ENCODE peak calls at places on chromosomes 4 and X, in four cellular contexts. O, Z, T and S are unnamed samples.

GRCh38 chr4:101081695-101082369 is 265.5 kb downstream of the PPP3CA start:
- DNase-seq in O (no peak), Z (no peak), T (no peak), S (no peak)

GRCh38 chr4:145299380-145300076 is 119.1 kb upstream of the OTUD4 start:
- DNase-seq in O (no peak), Z (no peak), T (no peak), S (no peak)

GRCh38 chr4:124279741-124280140 is 432.8 kb downstream of the ANKRD50 start:
- DNase-seq in O (no peak), Z (no peak), T (no peak), S (no peak)

GRCh38 chrX:11446331-11446730 is 153.1 kb downstream of the AMELX start:
- DNase-seq in O (no peak), Z (no peak), T (no peak), S (no peak)

GRCh38 chr4:185144601-185145240 is 1.7 kb downstream of the SLC25A4 start:
- DNase-seq in O (no peak), Z (no peak), T (no peak), S (no peak)

GRCh38 chr4:146370841-146371240 is 150.9 kb downstream of the SLC10A7 start:
- DNase-seq in O (no peak), Z (no peak), T (no peak), S (no peak)

GRCh38 chr4:83929550-83929949 is 393.6 kb downstream of the GPAT3 start:
- DNase-seq in O (no peak), Z (no peak), T (no peak), S (no peak)

GRCh38 chr4:48194986-48195773 is 61.1 kb upstream of the TXK start:
- DNase-seq in O (no peak), Z (no peak), T (no peak), S (no peak)

GRCh38 chr4:107987916-107988762 is 1.6 kb upstream of the HADH start:
- DNase-seq in O (no peak), Z (no peak), T (no peak), S (no peak)

GRCh38 chrX:151699746-151700145 is 4.5 kb downstream of the PRRG3 start:
- DNase-seq in O (no peak), Z (no peak), T (no peak), S (no peak)

GRCh38 chrX:107629533-107629909 is 1.2 kb downstream of the PRPS1 start:
- DNase-seq in O (no peak), Z (no peak), T (no peak), S (no peak)

GRCh38 chr4:173935622-173936405 is 347.7 kb downstream of the FBXO8 start:
- DNase-seq in O (no peak), Z (no peak), T (no peak), S (no peak)

GRCh38 chrX:41275661-41276609 is 58.0 kb upstream of the DDX3X start:
- DNase-seq in O (peak), Z (peak), T (peak), S (peak)

GRCh38 chrX:12709047-12709446 is 82.2 kb upstream of the PRPS2 start:
- DNase-seq in O (no peak), Z (no peak), T (no peak), S (no peak)

GRCh38 chr4:108048157-108048556 is 58.5 kb downstream of the HADH start:
- DNase-seq in O (no peak), Z (no peak), T (no peak), S (no peak)

DNA sequence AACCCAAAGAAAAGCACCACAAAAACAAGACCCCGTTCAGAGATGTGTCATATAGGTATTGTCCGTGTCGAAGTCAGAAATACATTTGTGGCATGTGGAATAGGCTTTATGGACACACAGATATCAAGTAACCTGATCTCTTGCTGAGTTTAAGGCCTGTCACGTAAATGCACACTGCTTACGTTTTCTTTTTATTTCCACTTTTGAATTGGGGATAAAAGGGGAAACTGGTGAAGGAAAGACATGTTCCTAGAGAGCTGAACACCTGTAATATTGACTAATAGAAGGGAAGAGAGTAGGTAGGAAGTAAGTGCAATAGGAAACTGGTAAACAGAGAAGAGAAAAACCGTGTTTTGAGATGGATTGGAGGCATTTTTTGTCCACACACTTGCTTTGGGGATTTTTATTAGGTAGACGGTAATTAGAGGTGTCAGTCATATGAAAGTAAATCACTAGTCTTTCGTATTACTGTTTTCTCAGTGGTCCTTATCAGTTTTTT is 24.9 kb downstream of the TMEM131L start:
- DNase-seq in O (no peak), Z (no peak), T (no peak), S (no peak)
- TF ChIP-seq POLR2A in O (no peak), Z (no peak), T (no peak), S (no peak)

GRCh38 chr4:88159137-88159725 is 792 bp upstream of the ABCG2 start:
- DNase-seq in O (no peak), Z (no peak), T (no peak), S (no peak)
- TF ChIP-seq POLR2A in O (no peak), Z (no peak), T (no peak), S (no peak)

GRCh38 chrX:71095971-71096701 is 485 bp downstream of the FOXO4 start:
- DNase-seq in O (peak), Z (no peak), T (peak), S (peak)

GRCh38 chrX:71098302-71098701 is 2.7 kb downstream of the FOXO4 start:
- DNase-seq in O (peak), Z (no peak), T (peak), S (peak)

GRCh38 chrX:71095033-71095432 is 618 bp upstream of the FOXO4 start:
- DNase-seq in O (no peak), Z (no peak), T (peak), S (no peak)

GRCh38 chrX:71096702-71097032 is 1.0 kb downstream of the FOXO4 start:
- DNase-seq in O (no peak), Z (no peak), T (no peak), S (no peak)

DNA sequence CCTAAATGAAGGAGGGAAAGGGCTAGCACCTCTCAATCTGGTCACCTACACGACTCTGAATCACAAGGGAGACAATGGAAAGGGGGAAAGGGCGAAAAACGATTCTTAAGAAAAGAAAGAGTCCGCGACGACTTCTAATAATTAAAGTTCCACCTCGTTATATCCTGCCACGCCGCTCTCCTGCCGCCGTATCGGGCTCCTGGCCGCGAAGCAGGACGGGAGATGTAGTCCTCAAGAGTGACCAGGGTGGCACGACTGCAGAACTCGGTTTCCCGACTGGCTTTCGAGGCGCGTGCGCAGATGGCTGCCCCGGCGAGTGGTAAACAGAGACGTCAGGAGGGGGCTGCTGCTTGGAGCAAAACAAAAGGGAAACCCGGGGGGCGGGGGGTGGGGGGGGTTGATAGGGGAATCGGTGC is at the start of gene FOXO4:
- DNase-seq in O (peak), Z (peak), T (peak), S (peak)
- TF ChIP-seq POLR2A in O (no peak), Z (no peak), T (no peak), S (peak)

DNA sequence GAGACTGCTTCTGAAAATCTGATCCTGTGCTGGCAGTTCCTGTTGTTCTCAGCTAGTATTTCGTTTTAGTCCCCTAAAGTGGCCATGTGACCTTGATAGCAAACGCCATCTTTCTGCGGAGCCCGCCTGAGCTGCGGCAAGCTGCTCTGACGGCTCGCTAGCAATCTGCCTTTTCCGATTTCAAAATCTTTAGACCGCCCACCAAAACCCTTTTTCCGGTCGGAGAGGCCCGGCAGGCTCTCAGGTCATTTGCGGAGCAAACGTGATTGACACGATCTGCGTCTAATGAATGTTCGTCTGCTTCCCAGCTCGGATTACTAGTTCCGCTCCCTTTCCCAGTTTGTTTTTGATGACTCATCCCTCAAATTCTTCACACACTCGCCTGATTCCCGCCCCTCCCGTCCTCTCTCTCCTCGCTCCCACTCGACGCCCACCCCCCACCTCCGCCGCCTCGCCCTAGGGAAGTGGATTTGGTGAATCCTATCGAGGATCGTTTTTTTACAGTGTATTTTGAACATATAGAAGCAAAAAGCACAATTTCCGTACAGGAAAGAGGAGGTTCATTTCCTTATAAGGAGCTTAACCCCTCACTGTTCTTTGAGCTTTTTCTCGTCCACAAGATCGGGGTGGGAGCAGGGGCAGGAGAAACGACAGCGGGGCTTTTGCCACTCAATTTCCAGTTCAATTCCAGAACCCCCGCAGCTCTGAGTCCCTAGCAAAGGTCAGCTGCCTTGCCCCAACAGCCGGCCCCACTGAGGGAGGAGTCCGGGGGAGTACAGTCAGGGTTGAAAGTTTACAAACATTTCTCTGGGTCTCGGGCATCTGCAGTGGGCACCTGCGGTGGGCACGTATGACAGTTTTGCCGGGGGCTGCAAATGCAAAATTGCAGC is 37.5 kb downstream of the NLGN3 start:
- DNase-seq in O (peak), Z (no peak), T (peak), S (peak)
- TF ChIP-seq POLR2A in O (peak), Z (peak), T (peak), S (peak)

DNA sequence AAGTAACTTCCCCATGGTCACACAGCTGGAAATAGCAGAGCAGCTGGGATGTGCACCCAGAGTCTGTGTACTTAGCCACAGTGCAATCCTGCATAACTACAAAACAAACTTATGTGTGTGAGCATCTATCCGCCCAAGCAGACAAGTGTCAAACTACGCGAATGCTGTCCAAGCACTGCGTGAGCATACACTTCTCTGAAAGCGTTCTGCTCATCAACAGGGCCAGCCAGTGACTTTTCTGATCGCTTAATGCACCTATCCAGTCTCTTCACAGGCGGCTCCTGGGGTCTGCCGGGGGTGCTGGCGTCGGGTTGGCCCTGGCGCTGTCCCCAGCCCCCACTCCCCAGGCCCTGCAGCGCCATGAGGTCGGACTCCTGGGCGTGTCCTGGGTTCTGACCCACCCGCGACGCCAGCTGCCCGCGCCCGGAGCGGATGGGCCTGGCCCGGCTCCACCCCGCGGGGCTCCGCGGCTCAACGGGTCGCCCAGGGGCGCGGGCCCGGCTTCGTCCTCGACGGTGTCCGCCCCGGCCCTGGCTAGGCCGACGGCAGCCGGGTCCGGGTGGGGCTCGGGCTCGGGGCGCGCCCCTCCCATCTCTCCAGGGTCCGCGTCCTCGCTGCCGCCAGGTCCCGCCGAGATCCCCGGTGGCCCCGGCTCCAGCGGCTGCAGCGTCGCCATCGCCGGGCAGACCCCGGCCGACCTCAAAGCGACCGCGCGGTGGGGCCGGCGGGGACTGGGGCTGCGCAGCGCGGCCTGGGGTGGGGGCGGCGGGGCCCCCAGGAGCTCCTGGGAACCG is 1.3 kb upstream of the ZNF141 start:
- DNase-seq in O (no peak), Z (peak), T (peak), S (no peak)
- TF ChIP-seq POLR2A in O (no peak), Z (no peak), T (no peak), S (no peak)

GRCh38 chrX:20265221-20265725 is 1.4 kb downstream of the RPS6KA3 start:
- DNase-seq in O (peak), Z (peak), T (peak), S (no peak)
- TF ChIP-seq POLR2A in O (no peak), Z (peak), T (peak), S (no peak)

DNA sequence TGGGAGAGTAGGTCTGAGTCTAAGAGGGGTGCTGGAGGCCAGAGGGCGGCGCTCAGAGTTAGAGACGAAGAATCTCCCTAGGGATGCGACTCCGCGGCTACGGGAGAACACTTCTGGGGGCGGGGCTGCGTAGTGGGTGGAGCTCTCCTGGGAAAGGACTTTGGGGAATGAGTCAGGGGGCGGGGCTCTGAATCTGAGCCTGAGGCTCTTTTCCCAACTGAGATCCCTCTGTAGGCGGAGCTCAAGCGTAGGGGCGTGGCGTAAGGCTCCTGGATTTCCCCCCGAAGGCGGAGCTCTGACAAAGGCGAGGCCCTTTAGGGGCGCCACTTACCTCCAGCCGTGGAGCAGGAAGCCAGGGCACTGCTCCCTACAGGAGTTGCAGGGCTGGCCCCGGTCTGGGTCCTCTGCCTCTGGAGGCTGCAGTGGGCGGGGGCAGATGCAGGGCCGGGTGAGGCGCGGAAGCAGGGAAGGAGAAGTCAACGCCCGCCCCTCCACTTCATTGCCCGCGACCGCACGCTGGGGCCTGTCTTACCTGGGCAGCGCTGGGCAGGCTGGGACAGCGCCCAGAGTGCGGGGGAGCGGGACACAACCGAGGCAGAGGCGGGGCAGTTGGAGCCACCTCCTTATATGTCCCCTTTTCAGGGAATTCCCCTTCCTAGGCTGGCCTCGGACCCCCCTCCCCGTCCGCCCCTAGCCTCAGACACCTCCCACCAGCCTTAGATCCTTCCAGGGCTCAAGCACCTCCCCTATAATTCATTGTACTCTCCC is 1.7 kb downstream of the PRICKLE3 start:
- DNase-seq in O (peak), Z (no peak), T (peak), S (no peak)
- TF ChIP-seq POLR2A in O (peak), Z (peak), T (no peak), S (no peak)

GRCh38 chr4:1084796-1085403 is 28.5 kb downstream of the RNF212 start:
- DNase-seq in O (no peak), Z (no peak), T (no peak), S (no peak)
- TF ChIP-seq POLR2A in O (no peak), Z (no peak), T (no peak), S (no peak)

DNA sequence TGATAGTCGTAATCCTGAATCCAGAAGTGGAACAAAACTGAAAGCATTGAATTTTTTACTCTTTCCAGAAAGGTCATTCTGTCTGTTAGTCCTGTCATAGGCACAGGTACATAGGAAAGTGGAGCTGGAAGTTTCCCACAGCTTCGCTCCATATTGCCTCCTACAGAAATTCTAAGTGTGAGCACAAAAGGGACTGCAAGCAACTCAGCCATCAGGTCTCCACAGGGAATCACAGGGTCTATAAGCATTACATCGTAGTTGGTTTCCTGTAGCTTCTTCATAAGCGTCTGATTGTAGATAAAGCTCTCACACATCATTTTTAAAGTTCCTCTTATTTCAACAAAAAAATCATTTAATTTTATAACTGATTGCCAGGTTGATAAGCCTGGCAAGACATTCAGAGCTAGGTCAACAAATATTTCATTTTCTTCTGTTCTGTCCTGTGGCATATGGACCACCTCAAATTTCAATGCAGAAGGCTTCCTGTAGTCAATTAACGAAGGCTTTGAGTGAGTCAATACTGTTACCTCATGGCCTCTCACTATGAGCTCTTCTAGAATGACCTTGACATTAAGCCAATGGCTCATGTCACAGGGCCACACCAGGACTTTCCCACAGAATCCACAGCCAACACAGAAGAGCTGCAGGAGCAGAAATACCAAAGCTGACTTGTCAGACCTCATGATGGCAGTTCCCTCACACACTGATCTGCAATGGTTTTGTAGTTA is at the start of gene UGT2A3:
- DNase-seq in O (no peak), Z (no peak), T (no peak), S (no peak)
- TF ChIP-seq POLR2A in O (no peak), Z (no peak), T (no peak), S (no peak)